ENCODE peak calls at places on chromosomes 6 and 20, in four cellular contexts. S is HepG2, X is H1, I is GM12878. P is an unnamed sample. For H3K4me1, the result is how much of the 10 kb centered on the place peaks cover.

GRCh38 chr6:33427585-33428218 is 7.8 kb downstream of the SYNGAP1 start:
- DNase-seq in S (no peak), X (peak), I (no peak), P (no peak)

GRCh38 chr6:82608777-82609176 is 245.2 kb downstream of the TPBG start:
- DNase-seq in S (no peak), X (no peak), I (no peak), P (no peak)

GRCh38 chr6:118372413-118372812 is 175.7 kb upstream of the PLN start:
- DNase-seq in S (no peak), X (no peak), I (no peak), P (no peak)

GRCh38 chr6:170056329-170056728 is 234.5 kb downstream of the DLL1 start:
- DNase-seq in S (no peak), X (peak), I (no peak), P (no peak)

GRCh38 chr6:125790403-125791150 is at the start of gene NCOA7:
- DNase-seq in S (peak), X (peak), I (no peak), P (no peak)

GRCh38 chr6:166958926-166959861 is 2.8 kb upstream of the RNASET2 start:
- DNase-seq in S (peak), X (no peak), I (no peak), P (no peak)

GRCh38 chr6:6319947-6320811 is at the start of gene F13A1:
- DNase-seq in S (no peak), X (peak), I (no peak), P (no peak)

GRCh38 chr6:24125980-24126379 is at the start of gene NRSN1:
- DNase-seq in S (peak), X (peak), I (no peak), P (peak)

GRCh38 chr6:170041526-170041925 is 249.4 kb downstream of the DLL1 start:
- DNase-seq in S (no peak), X (no peak), I (no peak), P (no peak)

GRCh38 chr6:152458648-152459047 is 178.5 kb downstream of the SYNE1 start:
- DNase-seq in S (no peak), X (no peak), I (no peak), P (no peak)

GRCh38 chr6:63352587-63353281 is 33.0 kb upstream of the LGSN start:
- DNase-seq in S (peak), X (no peak), I (peak), P (peak)

GRCh38 chr6:101597711-101598110 is 204.2 kb downstream of the GRIK2 start:
- DNase-seq in S (no peak), X (no peak), I (no peak), P (no peak)

GRCh38 chr20:11140359-11140758 is 466.6 kb upstream of the JAG1 start:
- DNase-seq in S (no peak), X (no peak), I (no peak), P (no peak)

GRCh38 chr6:57221191-57221935 is 744 bp downstream of the RAB23 start:
- DNase-seq in S (peak), X (peak), I (no peak), P (peak)

GRCh38 chr6:66561479-66561878 is 854.5 kb upstream of the EYS start:
- DNase-seq in S (no peak), X (no peak), I (no peak), P (no peak)

GRCh38 chr20:40993794-40994540 is 34.7 kb upstream of the TOP1 start:
- DNase-seq in S (no peak), X (peak), I (no peak), P (no peak)

GRCh38 chr6:133906050-133906449 is 17.1 kb downstream of the TCF21 start:
- DNase-seq in S (no peak), X (no peak), I (no peak), P (no peak)

GRCh38 chr6:68196645-68197044 is 438.4 kb upstream of the ADGRB3 start:
- DNase-seq in S (peak), X (no peak), I (no peak), P (peak)

GRCh38 chr6:155894758-155895157 is 439.1 kb upstream of the NOX3 start:
- DNase-seq in S (no peak), X (no peak), I (no peak), P (peak)

GRCh38 chr20:8524716-8525343 is 392.8 kb downstream of the PLCB1 start:
- DNase-seq in S (no peak), X (no peak), I (no peak), P (no peak)

GRCh38 chr6:5333653-5334052 is 72.3 kb downstream of the FARS2 start:
- DNase-seq in S (peak), X (no peak), I (no peak), P (no peak)

GRCh38 chr6:170096191-170096802 is 194.6 kb downstream of the DLL1 start:
- DNase-seq in S (no peak), X (peak), I (no peak), P (no peak)

GRCh38 chr20:63942250-63943006 is 13.8 kb downstream of the UCKL1 start:
- DNase-seq in S (no peak), X (peak), I (no peak), P (peak)

GRCh38 chr6:133995296-133995695 is 42.3 kb downstream of the TBPL1 start:
- DNase-seq in S (no peak), X (no peak), I (no peak), P (no peak)

GRCh38 chr6:167046861-167047495 is 47.8 kb downstream of the CEP43 start:
- DNase-seq in S (no peak), X (no peak), I (no peak), P (no peak)

GRCh38 chr20:45187693-45188092 is 13.0 kb downstream of the PI3 start:
- DNase-seq in S (no peak), X (no peak), I (no peak), P (no peak)

GRCh38 chr6:79627422-79627821 is 3.7 kb upstream of the SH3BGRL2 start:
- DNase-seq in S (no peak), X (no peak), I (no peak), P (no peak)

GRCh38 chr20:8128291-8129046 is 3.6 kb upstream of the PLCB1 start:
- DNase-seq in S (no peak), X (no peak), I (no peak), P (no peak)

GRCh38 chr6:152356659-152357058 is 280.5 kb downstream of the SYNE1 start:
- DNase-seq in S (peak), X (no peak), I (no peak), P (peak)

GRCh38 chr6:32529697-32530429 is at the start of gene HLA-DRB5:
- DNase-seq in S (no peak), X (no peak), I (peak), P (no peak)

DNA sequence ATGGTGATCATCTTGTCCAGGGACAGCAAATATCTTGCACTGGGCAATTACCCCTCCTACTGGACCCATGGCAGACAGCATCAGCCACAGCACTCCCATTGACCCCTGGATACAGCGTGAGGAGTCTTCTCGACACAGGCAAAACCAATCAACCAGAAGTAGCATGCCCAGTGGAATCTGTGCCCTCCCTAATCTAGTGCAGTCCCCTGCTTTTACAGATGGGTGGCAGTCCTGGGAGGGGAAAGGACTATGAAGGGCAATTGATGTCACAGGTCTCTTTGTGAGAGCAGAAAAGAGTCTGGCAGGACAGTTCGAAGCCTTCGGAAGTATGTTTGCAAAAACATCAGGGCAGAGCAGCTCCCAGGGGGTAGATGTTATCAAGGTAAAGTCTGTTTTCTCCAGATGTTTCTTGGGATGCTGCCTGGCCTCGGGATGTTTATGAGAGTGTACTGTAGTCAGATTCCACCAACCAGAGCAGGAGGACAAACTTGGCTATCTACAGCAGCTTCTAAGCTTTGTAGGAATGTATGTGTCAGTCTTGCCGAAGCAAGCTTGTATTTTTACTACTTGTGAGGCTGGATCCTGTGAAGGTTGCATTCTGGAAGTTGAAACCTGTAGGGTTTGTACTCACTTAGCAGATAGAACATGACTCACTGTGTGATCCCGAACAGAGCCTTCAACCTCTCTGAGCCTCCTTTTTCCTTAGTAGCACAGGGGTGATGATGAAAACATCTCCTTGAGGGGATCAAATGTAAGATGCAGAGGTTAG is 63.0 kb upstream of the MYL9 start:
- DNase-seq in S (no peak), X (no peak), I (no peak), P (no peak)
- H3K4me1 ChIP-seq in S (under half), X (under half), I (under half), P (under half)

GRCh38 chr6:127301199-127301700 is 34.6 kb downstream of the RNF146 start:
- DNase-seq in S (no peak), X (no peak), I (no peak), P (no peak)

GRCh38 chr6:127299522-127300240 is 33.0 kb downstream of the RNF146 start:
- DNase-seq in S (no peak), X (no peak), I (no peak), P (no peak)

GRCh38 chr6:127300411-127300810 is 33.7 kb downstream of the RNF146 start:
- DNase-seq in S (no peak), X (no peak), I (no peak), P (no peak)

GRCh38 chr6:127298475-127298874 is 31.8 kb downstream of the RNF146 start:
- DNase-seq in S (no peak), X (no peak), I (no peak), P (no peak)

DNA sequence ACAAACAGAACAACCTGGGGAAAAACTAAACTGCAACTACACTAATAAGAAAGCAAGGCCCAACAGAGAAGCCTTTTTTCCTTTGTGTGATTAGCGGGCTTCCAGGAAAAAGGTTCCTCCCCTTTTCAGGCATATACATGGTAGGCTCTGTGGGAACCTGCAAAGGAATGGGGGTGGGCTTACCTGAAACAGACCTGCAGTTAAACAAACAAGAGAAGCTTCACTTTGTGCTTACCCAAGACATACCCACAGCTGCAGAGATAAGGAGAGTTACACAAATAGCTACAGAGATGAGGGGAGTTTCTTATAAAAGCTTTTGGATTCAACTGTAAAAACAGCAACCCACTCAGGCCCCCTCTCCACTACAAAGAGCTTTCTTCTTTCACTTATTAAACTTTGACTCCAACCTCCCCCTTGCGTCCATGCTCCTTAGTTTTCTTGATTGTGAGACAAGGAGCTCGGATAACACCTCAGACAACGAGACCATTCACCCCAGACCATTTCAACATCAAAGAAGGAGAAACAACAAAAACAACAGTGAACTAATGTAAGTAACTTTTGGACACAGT is 30.9 kb downstream of the RNF146 start:
- DNase-seq in S (peak), X (no peak), I (no peak), P (no peak)
- TF ChIP-seq SUZ12 in S (no peak), X (no peak), I (no peak), P (no peak)

DNA sequence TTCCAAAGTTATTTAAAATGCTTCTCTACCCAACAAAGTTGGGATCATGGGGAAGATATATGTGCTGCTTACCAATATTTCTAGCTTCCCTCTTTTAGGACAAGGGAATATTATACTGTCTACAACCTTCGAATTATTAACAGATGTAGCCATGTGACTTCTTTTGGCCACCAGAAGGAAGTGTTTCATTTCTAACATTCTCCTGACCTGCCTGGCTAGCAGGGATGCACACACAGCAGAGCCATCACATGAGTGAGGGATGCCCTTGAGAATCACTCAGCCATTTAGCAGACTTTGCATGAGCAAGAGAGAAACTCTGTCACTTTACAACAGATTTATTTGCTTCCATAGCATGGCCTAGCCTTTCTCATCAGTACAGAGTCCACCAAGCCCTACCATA is 230.7 kb upstream of the MARCKS start:
- DNase-seq in S (no peak), X (no peak), I (no peak), P (no peak)
- H3K4me1 ChIP-seq in S (under half), X (under half), I (half or more), P (under half)

GRCh38 chr20:59774204-59774641 is 159.2 kb downstream of the SYCP2 start:
- DNase-seq in S (no peak), X (no peak), I (no peak), P (no peak)
- TF ChIP-seq SUZ12 in S (no peak), X (no peak), I (no peak), P (no peak)